ENCODE peak calls at places on chromosomes 16 and 17, in six cellular contexts. One of them, this sample, is unnamed.

GRCh38 chr17:59462385-59462784 is 103.0 kb upstream of the DHX40 start:
- DNase-seq in colonic mucosa: no peak
- DNase-seq in choroid plexus epithelial cell: no peak
- DNase-seq in HFFc6: no peak
- DNase-seq in neural crest cell: no peak
- DNase-seq in neural progenitor cell: no peak
- DNase-seq in this sample: no peak

GRCh38 chr17:6472517-6472916 is 28.3 kb downstream of the PIMREG start:
- DNase-seq in colonic mucosa: no peak
- DNase-seq in choroid plexus epithelial cell: no peak
- DNase-seq in HFFc6: no peak
- DNase-seq in neural crest cell: no peak
- DNase-seq in neural progenitor cell: no peak
- DNase-seq in this sample: no peak

GRCh38 chr17:55852734-55853133 is 101.9 kb downstream of the PCTP start:
- DNase-seq in colonic mucosa: no peak
- DNase-seq in choroid plexus epithelial cell: no peak
- DNase-seq in HFFc6: no peak
- DNase-seq in neural crest cell: no peak
- DNase-seq in neural progenitor cell: peak; percentile 16
- DNase-seq in this sample: no peak

GRCh38 chr17:17051380-17051779 is 9.1 kb downstream of the MPRIP start:
- DNase-seq in colonic mucosa: no peak
- DNase-seq in choroid plexus epithelial cell: no peak
- DNase-seq in HFFc6: no peak
- DNase-seq in neural crest cell: no peak
- DNase-seq in neural progenitor cell: no peak
- DNase-seq in this sample: no peak

GRCh38 chr17:75892556-75893224 is 4.1 kb downstream of the TRIM65 start:
- DNase-seq in colonic mucosa: no peak
- DNase-seq in choroid plexus epithelial cell: no peak
- DNase-seq in HFFc6: no peak
- DNase-seq in neural crest cell: no peak
- DNase-seq in neural progenitor cell: no peak
- DNase-seq in this sample: no peak

GRCh38 chr17:36864827-36865320 is 72.4 kb upstream of the LHX1 start:
- DNase-seq in colonic mucosa: no peak
- DNase-seq in choroid plexus epithelial cell: no peak
- DNase-seq in HFFc6: no peak
- DNase-seq in neural crest cell: no peak
- DNase-seq in neural progenitor cell: no peak
- DNase-seq in this sample: no peak

GRCh38 chr17:68719431-68719830 is 118.3 kb upstream of the FAM20A start:
- DNase-seq in colonic mucosa: no peak
- DNase-seq in choroid plexus epithelial cell: no peak
- DNase-seq in HFFc6: no peak
- DNase-seq in neural crest cell: no peak
- DNase-seq in neural progenitor cell: no peak
- DNase-seq in this sample: no peak

GRCh38 chr16:86505185-86505898 is 5.0 kb upstream of the FOXF1 start:
- DNase-seq in colonic mucosa: no peak
- DNase-seq in choroid plexus epithelial cell: no peak
- DNase-seq in HFFc6: no peak
- DNase-seq in neural crest cell: no peak
- DNase-seq in neural progenitor cell: peak; percentile 68
- DNase-seq in this sample: peak; percentile 74

GRCh38 chr16:12078405-12079245 is 102.1 kb downstream of the SNX29 start:
- DNase-seq in colonic mucosa: no peak
- DNase-seq in choroid plexus epithelial cell: no peak
- DNase-seq in HFFc6: no peak
- DNase-seq in neural crest cell: no peak
- DNase-seq in neural progenitor cell: no peak
- DNase-seq in this sample: no peak

GRCh38 chr17:31696184-31696602 is 162.9 kb downstream of the COPRS start:
- DNase-seq in colonic mucosa: peak; percentile 40
- DNase-seq in choroid plexus epithelial cell: peak; percentile 65
- DNase-seq in HFFc6: peak; percentile 98
- DNase-seq in neural crest cell: peak; percentile 27
- DNase-seq in neural progenitor cell: peak; percentile 94
- DNase-seq in this sample: peak; percentile 66

GRCh38 chr17:40548982-40549680 is 16.1 kb downstream of the CCR7 start:
- DNase-seq in colonic mucosa: peak; percentile 35
- DNase-seq in choroid plexus epithelial cell: peak; percentile 97
- DNase-seq in HFFc6: peak; percentile 81
- DNase-seq in neural crest cell: no peak
- DNase-seq in neural progenitor cell: no peak
- DNase-seq in this sample: no peak

GRCh38 chr17:8163978-8164814 is 1.4 kb upstream of the VAMP2 start:
- DNase-seq in colonic mucosa: peak; percentile 88
- DNase-seq in choroid plexus epithelial cell: no peak
- DNase-seq in HFFc6: peak; percentile 43
- DNase-seq in neural crest cell: no peak
- DNase-seq in neural progenitor cell: no peak
- DNase-seq in this sample: peak; percentile 54

GRCh38 chr17:8892338-8892690 is 24.8 kb upstream of the PIK3R6 start:
- DNase-seq in colonic mucosa: no peak
- DNase-seq in choroid plexus epithelial cell: no peak
- DNase-seq in HFFc6: no peak
- DNase-seq in neural crest cell: no peak
- DNase-seq in neural progenitor cell: no peak
- DNase-seq in this sample: no peak

GRCh38 chr16:85633888-85634287 is 20.8 kb downstream of the GSE1 start:
- DNase-seq in colonic mucosa: no peak
- DNase-seq in choroid plexus epithelial cell: no peak
- DNase-seq in HFFc6: no peak
- DNase-seq in neural crest cell: no peak
- DNase-seq in neural progenitor cell: no peak
- DNase-seq in this sample: no peak

GRCh38 chr17:75394332-75394918 is 11.1 kb downstream of the GRB2 start:
- DNase-seq in colonic mucosa: no peak
- DNase-seq in choroid plexus epithelial cell: no peak
- DNase-seq in HFFc6: no peak
- DNase-seq in neural crest cell: no peak
- DNase-seq in neural progenitor cell: no peak
- DNase-seq in this sample: no peak

GRCh38 chr17:30477758-30478115 is 529 bp downstream of the GOSR1 start:
- DNase-seq in colonic mucosa: peak; percentile 18
- DNase-seq in choroid plexus epithelial cell: peak; percentile 30
- DNase-seq in HFFc6: peak; percentile 3
- DNase-seq in neural crest cell: no peak
- DNase-seq in neural progenitor cell: no peak
- DNase-seq in this sample: no peak

GRCh38 chr17:4407216-4407615 is 26.5 kb upstream of the SPNS3 start:
- DNase-seq in colonic mucosa: no peak
- DNase-seq in choroid plexus epithelial cell: no peak
- DNase-seq in HFFc6: peak; percentile 33
- DNase-seq in neural crest cell: no peak
- DNase-seq in neural progenitor cell: no peak
- DNase-seq in this sample: no peak

GRCh38 chr16:30144917-30145316 is 21.9 kb upstream of the MAPK3 start:
- DNase-seq in colonic mucosa: no peak
- DNase-seq in choroid plexus epithelial cell: no peak
- DNase-seq in HFFc6: no peak
- DNase-seq in neural crest cell: no peak
- DNase-seq in neural progenitor cell: no peak
- DNase-seq in this sample: no peak

GRCh38 chr17:42028791-42029127 is 8.9 kb downstream of the NKIRAS2 start:
- DNase-seq in colonic mucosa: no peak
- DNase-seq in choroid plexus epithelial cell: no peak
- DNase-seq in HFFc6: no peak
- DNase-seq in neural crest cell: no peak
- DNase-seq in neural progenitor cell: no peak
- DNase-seq in this sample: no peak

GRCh38 chr17:42026821-42027539 is 7.1 kb downstream of the NKIRAS2 start:
- DNase-seq in colonic mucosa: no peak
- DNase-seq in choroid plexus epithelial cell: no peak
- DNase-seq in HFFc6: no peak
- DNase-seq in neural crest cell: no peak
- DNase-seq in neural progenitor cell: peak; percentile 53
- DNase-seq in this sample: no peak

GRCh38 chr17:42025191-42025579 is 5.3 kb downstream of the NKIRAS2 start:
- DNase-seq in colonic mucosa: no peak
- DNase-seq in choroid plexus epithelial cell: no peak
- DNase-seq in HFFc6: no peak
- DNase-seq in neural crest cell: no peak
- DNase-seq in neural progenitor cell: no peak
- DNase-seq in this sample: no peak

GRCh38 chr17:42027540-42027889 is 7.6 kb downstream of the NKIRAS2 start:
- DNase-seq in colonic mucosa: no peak
- DNase-seq in choroid plexus epithelial cell: no peak
- DNase-seq in HFFc6: no peak
- DNase-seq in neural crest cell: no peak
- DNase-seq in neural progenitor cell: no peak
- DNase-seq in this sample: no peak

GRCh38 chr17:42027961-42028790 is 8.3 kb downstream of the NKIRAS2 start:
- DNase-seq in colonic mucosa: no peak
- DNase-seq in choroid plexus epithelial cell: peak; percentile 29
- DNase-seq in HFFc6: no peak
- DNase-seq in neural crest cell: no peak
- DNase-seq in neural progenitor cell: peak; percentile 71
- DNase-seq in this sample: peak; percentile 26
- TF ChIP-seq CTCF in colonic mucosa: no peak
- TF ChIP-seq CTCF in choroid plexus epithelial cell: peak; percentile 60
- TF ChIP-seq CTCF in HFFc6: peak; percentile 50
- TF ChIP-seq CTCF in neural crest cell: peak; percentile 29
- TF ChIP-seq CTCF in neural progenitor cell: peak; percentile 47
- TF ChIP-seq CTCF in this sample: peak; percentile 21

GRCh38 chr16:68997564-68997963 is 107.9 kb upstream of the HAS3 start:
- DNase-seq in colonic mucosa: no peak
- DNase-seq in choroid plexus epithelial cell: no peak
- DNase-seq in HFFc6: no peak
- DNase-seq in neural crest cell: no peak
- DNase-seq in neural progenitor cell: no peak
- DNase-seq in this sample: no peak

GRCh38 chr16:68993421-68993820 is 112.0 kb upstream of the HAS3 start:
- DNase-seq in colonic mucosa: no peak
- DNase-seq in choroid plexus epithelial cell: no peak
- DNase-seq in HFFc6: no peak
- DNase-seq in neural crest cell: no peak
- DNase-seq in neural progenitor cell: no peak
- DNase-seq in this sample: no peak

GRCh38 chr16:68994324-68994723 is 111.1 kb upstream of the HAS3 start:
- DNase-seq in colonic mucosa: no peak
- DNase-seq in choroid plexus epithelial cell: no peak
- DNase-seq in HFFc6: no peak
- DNase-seq in neural crest cell: no peak
- DNase-seq in neural progenitor cell: no peak
- DNase-seq in this sample: no peak

GRCh38 chr16:68993885-68994284 is 111.6 kb upstream of the HAS3 start:
- DNase-seq in colonic mucosa: no peak
- DNase-seq in choroid plexus epithelial cell: peak; percentile 89
- DNase-seq in HFFc6: peak; percentile 91
- DNase-seq in neural crest cell: no peak
- DNase-seq in neural progenitor cell: no peak
- DNase-seq in this sample: no peak

DNA sequence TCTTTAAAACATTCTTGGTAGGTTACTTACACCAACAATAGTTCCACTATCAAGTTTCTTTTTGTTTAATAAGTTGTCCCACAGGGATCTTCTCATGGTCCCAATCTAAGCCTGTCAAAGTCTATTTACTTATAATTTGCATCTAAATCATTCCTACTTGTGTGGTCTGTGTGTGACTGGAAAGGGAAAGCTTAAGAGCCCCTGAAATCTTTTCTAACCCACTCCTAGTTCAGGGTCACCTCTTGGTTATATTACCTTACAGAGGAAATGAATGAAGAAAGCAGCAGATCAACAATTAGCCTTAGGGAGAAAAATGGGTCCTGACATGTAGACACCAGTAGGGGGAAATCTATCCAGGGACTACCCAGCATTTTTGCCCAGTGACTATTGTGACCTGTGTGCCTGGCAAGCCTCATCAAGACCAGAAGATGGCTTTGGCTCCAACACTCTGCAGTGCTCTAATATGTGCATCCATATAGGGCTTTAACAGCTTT is 110.4 kb upstream of the HAS3 start:
- DNase-seq in colonic mucosa: no peak
- DNase-seq in choroid plexus epithelial cell: peak; percentile 50
- DNase-seq in HFFc6: peak; percentile 69
- DNase-seq in neural crest cell: no peak
- DNase-seq in neural progenitor cell: peak; percentile 59
- DNase-seq in this sample: no peak
- TF ChIP-seq CTCF in colonic mucosa: no peak
- TF ChIP-seq CTCF in choroid plexus epithelial cell: peak; percentile 58
- TF ChIP-seq CTCF in HFFc6: peak; percentile 78
- TF ChIP-seq CTCF in neural crest cell: peak; percentile 40
- TF ChIP-seq CTCF in neural progenitor cell: peak; percentile 56
- TF ChIP-seq CTCF in this sample: peak; percentile 14

DNA sequence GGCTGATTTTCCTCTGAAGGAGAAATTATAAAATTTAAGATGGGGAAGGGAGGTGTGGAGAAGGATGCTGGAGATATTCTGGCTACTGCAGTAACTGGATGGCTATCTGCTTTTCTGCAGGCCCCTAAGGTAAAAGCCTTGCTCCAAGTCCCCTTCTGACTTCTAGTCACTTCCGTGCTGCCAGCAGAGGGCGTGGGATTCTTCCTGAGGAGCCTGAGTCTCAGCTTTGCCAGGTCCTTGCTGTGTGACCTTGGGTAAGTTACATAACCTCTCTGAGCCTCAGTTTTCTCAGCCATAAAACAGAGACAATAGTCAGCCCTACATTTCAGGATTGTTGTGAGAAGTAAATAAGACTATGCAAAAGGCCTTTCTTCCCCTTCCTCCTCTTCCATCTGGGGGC is 24.3 kb upstream of the TMEM220 start:
- DNase-seq in colonic mucosa: peak; percentile 67
- DNase-seq in choroid plexus epithelial cell: peak; percentile 48
- DNase-seq in HFFc6: no peak
- DNase-seq in neural crest cell: peak; percentile 34
- DNase-seq in neural progenitor cell: peak; percentile 76
- DNase-seq in this sample: peak; percentile 37
- TF ChIP-seq CTCF in colonic mucosa: no peak
- TF ChIP-seq CTCF in choroid plexus epithelial cell: peak; percentile 61
- TF ChIP-seq CTCF in HFFc6: peak; percentile 68
- TF ChIP-seq CTCF in neural crest cell: peak; percentile 53
- TF ChIP-seq CTCF in neural progenitor cell: peak; percentile 63
- TF ChIP-seq CTCF in this sample: peak; percentile 17

DNA sequence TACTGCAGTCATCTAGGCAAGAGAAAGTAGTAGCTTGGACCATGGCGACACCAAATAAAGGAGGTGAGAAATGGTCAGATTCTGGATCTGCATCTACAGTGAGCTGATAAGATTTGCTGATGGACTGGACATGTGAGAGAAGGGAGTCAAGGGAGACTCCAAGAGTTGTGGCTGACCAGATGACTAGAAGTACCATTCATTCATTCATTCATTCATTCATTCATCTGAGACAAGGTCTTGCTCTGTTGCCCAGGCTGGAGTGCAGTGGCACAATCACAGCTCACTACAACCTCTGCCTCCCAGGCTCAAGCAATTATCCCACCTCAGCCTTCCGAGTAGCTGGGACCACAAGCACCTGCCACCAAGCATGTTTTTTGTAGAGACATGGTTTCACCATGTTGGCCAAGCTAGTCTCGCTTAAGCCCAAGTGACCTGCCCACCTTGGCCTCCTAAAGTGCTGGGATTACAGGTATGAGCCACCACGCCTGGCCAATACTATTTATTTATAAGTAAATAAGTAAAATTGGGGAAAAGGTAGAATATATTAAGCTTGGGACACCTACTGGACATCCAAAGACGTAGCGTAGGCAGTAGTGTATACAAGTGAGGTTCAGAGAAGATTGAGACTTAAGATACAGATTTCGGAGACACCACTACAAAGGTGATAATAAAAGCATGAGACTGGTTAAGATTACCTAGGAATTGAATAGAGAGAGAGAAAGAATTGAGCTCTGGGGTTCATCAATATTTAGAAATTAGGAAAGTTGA is 15.7 kb upstream of the RNF43 start:
- DNase-seq in colonic mucosa: no peak
- DNase-seq in choroid plexus epithelial cell: peak; percentile 2
- DNase-seq in HFFc6: no peak
- DNase-seq in neural crest cell: no peak
- DNase-seq in neural progenitor cell: no peak
- DNase-seq in this sample: no peak
- TF ChIP-seq CTCF in colonic mucosa: no peak
- TF ChIP-seq CTCF in choroid plexus epithelial cell: peak; percentile 10
- TF ChIP-seq CTCF in HFFc6: peak; percentile 23
- TF ChIP-seq CTCF in neural crest cell: peak; percentile 30
- TF ChIP-seq CTCF in neural progenitor cell: no peak
- TF ChIP-seq CTCF in this sample: no peak

This sample was measured in nephron progenitor cell.